ENCODE peak calls at places on chromosomes 6 and 20, in six cellular contexts. Y, W, T, Z, O and P are unnamed samples.

GRCh38 chr20:35702051-35702823 is 3.0 kb downstream of the ROMO1 start:
- DNase-seq in Z (no peak), T (no peak), O (no peak), Y (no peak), W (no peak), P (peak; percentile 18)

GRCh38 chr6:34462561-34462971 is 3.3 kb upstream of the PACSIN1 start:
- DNase-seq in T (peak; percentile 61), Z (no peak), O (no peak), W (no peak), Y (peak; percentile 55), P (no peak)

GRCh38 chr6:89874438-89874837 is 19.8 kb upstream of the GJA10 start:
- DNase-seq in W (no peak), Z (no peak), O (no peak), T (no peak), Y (no peak), P (no peak)

GRCh38 chr20:32278199-32278643 is 770 bp downstream of the KIF3B start:
- DNase-seq in Y (no peak), T (no peak), W (no peak), O (no peak), Z (no peak), P (no peak)

GRCh38 chr20:5191829-5192569 is 65.2 kb downstream of the CDS2 start:
- DNase-seq in Z (peak; percentile 20), O (peak; percentile 84), Y (peak; percentile 76), W (peak; percentile 14), T (peak; percentile 77), P (peak; percentile 52)

GRCh38 chr20:43188861-43189613 is 669 bp downstream of the PTPRT start:
- DNase-seq in W (no peak), O (no peak), Y (no peak), T (no peak), Z (no peak), P (no peak)

GRCh38 chr6:32432050-32432450 is 7.6 kb upstream of the HLA-DRA start:
- DNase-seq in Z (no peak), O (peak; percentile 48), Y (no peak), T (no peak), W (no peak), P (no peak)

GRCh38 chr6:3285049-3285639 is 26.4 kb downstream of the PSMG4 start:
- DNase-seq in W (no peak), O (no peak), Y (no peak), Z (no peak), T (no peak), P (no peak)

GRCh38 chr6:155177369-155177961 is 86.3 kb upstream of the CLDN20 start:
- DNase-seq in O (peak; percentile 75), T (no peak), Z (peak; percentile 39), Y (peak; percentile 33), W (peak; percentile 45), P (peak; percentile 36)